ENCODE peak calls at places on chromosomes 5 and 9, in eight cellular contexts. One of them, this sample, is unnamed.

GRCh38 chr5:161058751-161059150 is 206.7 kb upstream of the ATP10B start:
- DNase-seq in astrocyte: peak
- DNase-seq in HCT116: no peak
- DNase-seq in choroid plexus epithelial cell: no peak
- DNase-seq in heart left ventricle: no peak
- DNase-seq in adipocyte: no peak
- DNase-seq in stimulated activated CD4-positive, alpha-beta T cell treated with anti-CD3 and anti-CD28 coated beads, TNF-alpha, amount 100 ng/mL, for 4 hours: no peak
- DNase-seq in left ventricle myocardium superior: no peak
- DNase-seq in this sample: no peak

GRCh38 chr9:22044583-22044982 is 35.5 kb upstream of the CDKN2B start:
- DNase-seq in HCT116: no peak
- DNase-seq in astrocyte: peak
- DNase-seq in left ventricle myocardium superior: no peak
- DNase-seq in stimulated activated CD4-positive, alpha-beta T cell treated with anti-CD3 and anti-CD28 coated beads, TNF-alpha, amount 100 ng/mL, for 4 hours: no peak
- DNase-seq in adipocyte: peak
- DNase-seq in choroid plexus epithelial cell: peak
- DNase-seq in heart left ventricle: no peak
- DNase-seq in this sample: no peak

GRCh38 chr9:107481035-107481434 is 8.5 kb downstream of the KLF4 start:
- DNase-seq in choroid plexus epithelial cell: peak
- DNase-seq in HCT116: no peak
- DNase-seq in astrocyte: no peak
- DNase-seq in left ventricle myocardium superior: no peak
- DNase-seq in adipocyte: peak
- DNase-seq in stimulated activated CD4-positive, alpha-beta T cell treated with anti-CD3 and anti-CD28 coated beads, TNF-alpha, amount 100 ng/mL, for 4 hours: no peak
- DNase-seq in heart left ventricle: no peak
- DNase-seq in this sample: no peak

GRCh38 chr9:14096182-14096922 is 217.6 kb downstream of the NFIB start:
- DNase-seq in astrocyte: peak
- DNase-seq in choroid plexus epithelial cell: peak
- DNase-seq in heart left ventricle: peak
- DNase-seq in left ventricle myocardium superior: no peak
- DNase-seq in HCT116: no peak
- DNase-seq in stimulated activated CD4-positive, alpha-beta T cell treated with anti-CD3 and anti-CD28 coated beads, TNF-alpha, amount 100 ng/mL, for 4 hours: no peak
- DNase-seq in adipocyte: peak
- DNase-seq in this sample: no peak

GRCh38 chr9:76803083-76803482 is 38.8 kb downstream of the PCA3 start:
- DNase-seq in astrocyte: no peak
- DNase-seq in stimulated activated CD4-positive, alpha-beta T cell treated with anti-CD3 and anti-CD28 coated beads, TNF-alpha, amount 100 ng/mL, for 4 hours: no peak
- DNase-seq in adipocyte: no peak
- DNase-seq in HCT116: no peak
- DNase-seq in heart left ventricle: no peak
- DNase-seq in choroid plexus epithelial cell: no peak
- DNase-seq in left ventricle myocardium superior: no peak
- DNase-seq in this sample: no peak

GRCh38 chr9:98108540-98109031 is 10.4 kb downstream of the TRIM14 start:
- DNase-seq in heart left ventricle: no peak
- DNase-seq in astrocyte: no peak
- DNase-seq in stimulated activated CD4-positive, alpha-beta T cell treated with anti-CD3 and anti-CD28 coated beads, TNF-alpha, amount 100 ng/mL, for 4 hours: no peak
- DNase-seq in adipocyte: no peak
- DNase-seq in choroid plexus epithelial cell: no peak
- DNase-seq in HCT116: no peak
- DNase-seq in left ventricle myocardium superior: no peak
- DNase-seq in this sample: no peak

GRCh38 chr5:149227168-149227826 is 44.4 kb upstream of the AFAP1L1 start:
- DNase-seq in astrocyte: peak
- DNase-seq in adipocyte: peak
- DNase-seq in heart left ventricle: no peak
- DNase-seq in left ventricle myocardium superior: no peak
- DNase-seq in stimulated activated CD4-positive, alpha-beta T cell treated with anti-CD3 and anti-CD28 coated beads, TNF-alpha, amount 100 ng/mL, for 4 hours: no peak
- DNase-seq in HCT116: peak
- DNase-seq in choroid plexus epithelial cell: peak
- DNase-seq in this sample: no peak

GRCh38 chr5:149030392-149030791 is 32.5 kb downstream of the SH3TC2 start:
- DNase-seq in HCT116: no peak
- DNase-seq in choroid plexus epithelial cell: peak
- DNase-seq in astrocyte: peak
- DNase-seq in heart left ventricle: no peak
- DNase-seq in adipocyte: peak
- DNase-seq in stimulated activated CD4-positive, alpha-beta T cell treated with anti-CD3 and anti-CD28 coated beads, TNF-alpha, amount 100 ng/mL, for 4 hours: no peak
- DNase-seq in left ventricle myocardium superior: no peak
- DNase-seq in this sample: no peak

GRCh38 chr9:135075234-135076142 is 12.0 kb upstream of the OLFM1 start:
- DNase-seq in left ventricle myocardium superior: peak
- DNase-seq in adipocyte: no peak
- DNase-seq in astrocyte: no peak
- DNase-seq in choroid plexus epithelial cell: no peak
- DNase-seq in HCT116: no peak
- DNase-seq in stimulated activated CD4-positive, alpha-beta T cell treated with anti-CD3 and anti-CD28 coated beads, TNF-alpha, amount 100 ng/mL, for 4 hours: no peak
- DNase-seq in heart left ventricle: peak
- DNase-seq in this sample: peak

GRCh38 chr9:33734911-33735310 is 60.5 kb upstream of the PRSS3 start:
- DNase-seq in adipocyte: no peak
- DNase-seq in stimulated activated CD4-positive, alpha-beta T cell treated with anti-CD3 and anti-CD28 coated beads, TNF-alpha, amount 100 ng/mL, for 4 hours: no peak
- DNase-seq in choroid plexus epithelial cell: no peak
- DNase-seq in astrocyte: no peak
- DNase-seq in left ventricle myocardium superior: no peak
- DNase-seq in heart left ventricle: no peak
- DNase-seq in HCT116: no peak
- DNase-seq in this sample: no peak

GRCh38 chr9:2291980-2292704 is 277.0 kb downstream of the SMARCA2 start:
- DNase-seq in heart left ventricle: no peak
- DNase-seq in HCT116: no peak
- DNase-seq in choroid plexus epithelial cell: peak
- DNase-seq in stimulated activated CD4-positive, alpha-beta T cell treated with anti-CD3 and anti-CD28 coated beads, TNF-alpha, amount 100 ng/mL, for 4 hours: no peak
- DNase-seq in astrocyte: peak
- DNase-seq in left ventricle myocardium superior: no peak
- DNase-seq in adipocyte: peak
- DNase-seq in this sample: no peak

GRCh38 chr9:100350188-100350587 is 2.6 kb downstream of the TEX10 start:
- DNase-seq in adipocyte: peak
- DNase-seq in astrocyte: no peak
- DNase-seq in heart left ventricle: no peak
- DNase-seq in choroid plexus epithelial cell: peak
- DNase-seq in HCT116: no peak
- DNase-seq in stimulated activated CD4-positive, alpha-beta T cell treated with anti-CD3 and anti-CD28 coated beads, TNF-alpha, amount 100 ng/mL, for 4 hours: no peak
- DNase-seq in left ventricle myocardium superior: no peak
- DNase-seq in this sample: no peak

GRCh38 chr5:142360051-142360498 is 35.3 kb upstream of the SPRY4 start:
- DNase-seq in left ventricle myocardium superior: no peak
- DNase-seq in stimulated activated CD4-positive, alpha-beta T cell treated with anti-CD3 and anti-CD28 coated beads, TNF-alpha, amount 100 ng/mL, for 4 hours: no peak
- DNase-seq in astrocyte: no peak
- DNase-seq in heart left ventricle: no peak
- DNase-seq in adipocyte: no peak
- DNase-seq in HCT116: no peak
- DNase-seq in choroid plexus epithelial cell: no peak
- DNase-seq in this sample: no peak

GRCh38 chr5:2892601-2893000 is 141.1 kb upstream of the IRX2 start:
- DNase-seq in HCT116: no peak
- DNase-seq in stimulated activated CD4-positive, alpha-beta T cell treated with anti-CD3 and anti-CD28 coated beads, TNF-alpha, amount 100 ng/mL, for 4 hours: no peak
- DNase-seq in choroid plexus epithelial cell: no peak
- DNase-seq in heart left ventricle: no peak
- DNase-seq in astrocyte: no peak
- DNase-seq in adipocyte: no peak
- DNase-seq in left ventricle myocardium superior: no peak
- DNase-seq in this sample: peak

GRCh38 chr5:165996484-165996883 is 2295.0 kb upstream of the WWC1 start:
- DNase-seq in adipocyte: no peak
- DNase-seq in choroid plexus epithelial cell: peak
- DNase-seq in HCT116: no peak
- DNase-seq in left ventricle myocardium superior: no peak
- DNase-seq in heart left ventricle: no peak
- DNase-seq in stimulated activated CD4-positive, alpha-beta T cell treated with anti-CD3 and anti-CD28 coated beads, TNF-alpha, amount 100 ng/mL, for 4 hours: no peak
- DNase-seq in astrocyte: no peak
- DNase-seq in this sample: no peak

GRCh38 chr5:95853490-95853889 is 31.0 kb upstream of the GLRX start:
- DNase-seq in HCT116: no peak
- DNase-seq in heart left ventricle: no peak
- DNase-seq in astrocyte: no peak
- DNase-seq in left ventricle myocardium superior: no peak
- DNase-seq in stimulated activated CD4-positive, alpha-beta T cell treated with anti-CD3 and anti-CD28 coated beads, TNF-alpha, amount 100 ng/mL, for 4 hours: no peak
- DNase-seq in choroid plexus epithelial cell: no peak
- DNase-seq in adipocyte: no peak
- DNase-seq in this sample: no peak

GRCh38 chr5:93599427-93600146 is 16.6 kb downstream of the NR2F1 start:
- DNase-seq in left ventricle myocardium superior: no peak
- DNase-seq in stimulated activated CD4-positive, alpha-beta T cell treated with anti-CD3 and anti-CD28 coated beads, TNF-alpha, amount 100 ng/mL, for 4 hours: no peak
- DNase-seq in choroid plexus epithelial cell: peak
- DNase-seq in heart left ventricle: no peak
- DNase-seq in HCT116: no peak
- DNase-seq in adipocyte: no peak
- DNase-seq in astrocyte: peak
- DNase-seq in this sample: no peak

GRCh38 chr9:81396528-81396927 is 292.8 kb downstream of the TLE1 start:
- DNase-seq in HCT116: no peak
- DNase-seq in stimulated activated CD4-positive, alpha-beta T cell treated with anti-CD3 and anti-CD28 coated beads, TNF-alpha, amount 100 ng/mL, for 4 hours: no peak
- DNase-seq in heart left ventricle: no peak
- DNase-seq in adipocyte: no peak
- DNase-seq in choroid plexus epithelial cell: no peak
- DNase-seq in astrocyte: no peak
- DNase-seq in left ventricle myocardium superior: no peak
- DNase-seq in this sample: no peak

GRCh38 chr9:109574061-109574882 is 76.2 kb upstream of the PTPN3 start:
- DNase-seq in astrocyte: peak
- DNase-seq in stimulated activated CD4-positive, alpha-beta T cell treated with anti-CD3 and anti-CD28 coated beads, TNF-alpha, amount 100 ng/mL, for 4 hours: no peak
- DNase-seq in choroid plexus epithelial cell: peak
- DNase-seq in adipocyte: peak
- DNase-seq in left ventricle myocardium superior: no peak
- DNase-seq in HCT116: peak
- DNase-seq in heart left ventricle: peak
- DNase-seq in this sample: peak

GRCh38 chr5:142422426-142422825 is 97.6 kb upstream of the SPRY4 start:
- DNase-seq in heart left ventricle: no peak
- DNase-seq in astrocyte: peak
- DNase-seq in adipocyte: peak
- DNase-seq in left ventricle myocardium superior: no peak
- DNase-seq in HCT116: no peak
- DNase-seq in stimulated activated CD4-positive, alpha-beta T cell treated with anti-CD3 and anti-CD28 coated beads, TNF-alpha, amount 100 ng/mL, for 4 hours: no peak
- DNase-seq in choroid plexus epithelial cell: peak
- DNase-seq in this sample: no peak

GRCh38 chr5:132469380-132470372 is 20.9 kb downstream of the IRF1 start:
- DNase-seq in heart left ventricle: no peak
- DNase-seq in adipocyte: peak
- DNase-seq in HCT116: no peak
- DNase-seq in left ventricle myocardium superior: no peak
- DNase-seq in astrocyte: no peak
- DNase-seq in choroid plexus epithelial cell: peak
- DNase-seq in stimulated activated CD4-positive, alpha-beta T cell treated with anti-CD3 and anti-CD28 coated beads, TNF-alpha, amount 100 ng/mL, for 4 hours: no peak
- DNase-seq in this sample: no peak

GRCh38 chr5:54942064-54942778 is 43.2 kb downstream of the ESM1 start:
- DNase-seq in left ventricle myocardium superior: no peak
- DNase-seq in heart left ventricle: no peak
- DNase-seq in astrocyte: no peak
- DNase-seq in stimulated activated CD4-positive, alpha-beta T cell treated with anti-CD3 and anti-CD28 coated beads, TNF-alpha, amount 100 ng/mL, for 4 hours: no peak
- DNase-seq in HCT116: no peak
- DNase-seq in choroid plexus epithelial cell: peak
- DNase-seq in adipocyte: no peak
- DNase-seq in this sample: no peak

GRCh38 chr9:129570450-129571297 is 50.2 kb downstream of the C9orf50 start:
- DNase-seq in left ventricle myocardium superior: peak
- DNase-seq in astrocyte: peak
- DNase-seq in adipocyte: peak
- DNase-seq in stimulated activated CD4-positive, alpha-beta T cell treated with anti-CD3 and anti-CD28 coated beads, TNF-alpha, amount 100 ng/mL, for 4 hours: no peak
- DNase-seq in choroid plexus epithelial cell: peak
- DNase-seq in heart left ventricle: peak
- DNase-seq in HCT116: peak
- DNase-seq in this sample: no peak

GRCh38 chr5:38070304-38070703 is 188.1 kb upstream of the EGFLAM start:
- DNase-seq in adipocyte: no peak
- DNase-seq in stimulated activated CD4-positive, alpha-beta T cell treated with anti-CD3 and anti-CD28 coated beads, TNF-alpha, amount 100 ng/mL, for 4 hours: no peak
- DNase-seq in heart left ventricle: no peak
- DNase-seq in astrocyte: no peak
- DNase-seq in HCT116: no peak
- DNase-seq in choroid plexus epithelial cell: no peak
- DNase-seq in left ventricle myocardium superior: no peak
- DNase-seq in this sample: no peak

GRCh38 chr5:63233906-63234305 is 655.3 kb downstream of the LRRC70 start:
- DNase-seq in heart left ventricle: no peak
- DNase-seq in adipocyte: no peak
- DNase-seq in astrocyte: peak
- DNase-seq in stimulated activated CD4-positive, alpha-beta T cell treated with anti-CD3 and anti-CD28 coated beads, TNF-alpha, amount 100 ng/mL, for 4 hours: no peak
- DNase-seq in choroid plexus epithelial cell: peak
- DNase-seq in HCT116: no peak
- DNase-seq in left ventricle myocardium superior: no peak
- DNase-seq in this sample: no peak

GRCh38 chr5:164980480-164980879 is 1475.1 kb downstream of the MAT2B start:
- DNase-seq in stimulated activated CD4-positive, alpha-beta T cell treated with anti-CD3 and anti-CD28 coated beads, TNF-alpha, amount 100 ng/mL, for 4 hours: no peak
- DNase-seq in HCT116: no peak
- DNase-seq in left ventricle myocardium superior: no peak
- DNase-seq in adipocyte: no peak
- DNase-seq in choroid plexus epithelial cell: no peak
- DNase-seq in heart left ventricle: no peak
- DNase-seq in astrocyte: no peak
- DNase-seq in this sample: no peak

GRCh38 chr5:139646912-139647391 is 1.2 kb upstream of the CXXC5 start:
- DNase-seq in left ventricle myocardium superior: peak
- DNase-seq in choroid plexus epithelial cell: no peak
- DNase-seq in HCT116: no peak
- DNase-seq in adipocyte: no peak
- DNase-seq in heart left ventricle: no peak
- DNase-seq in stimulated activated CD4-positive, alpha-beta T cell treated with anti-CD3 and anti-CD28 coated beads, TNF-alpha, amount 100 ng/mL, for 4 hours: no peak
- DNase-seq in astrocyte: no peak
- DNase-seq in this sample: no peak

GRCh38 chr5:150241298-150242225 is 48.0 kb downstream of the CAMK2A start:
- DNase-seq in heart left ventricle: no peak
- DNase-seq in left ventricle myocardium superior: no peak
- DNase-seq in HCT116: no peak
- DNase-seq in adipocyte: no peak
- DNase-seq in stimulated activated CD4-positive, alpha-beta T cell treated with anti-CD3 and anti-CD28 coated beads, TNF-alpha, amount 100 ng/mL, for 4 hours: no peak
- DNase-seq in choroid plexus epithelial cell: no peak
- DNase-seq in astrocyte: no peak
- DNase-seq in this sample: no peak

GRCh38 chr5:165805756-165806155 is 2300.3 kb downstream of the MAT2B start:
- DNase-seq in HCT116: no peak
- DNase-seq in left ventricle myocardium superior: no peak
- DNase-seq in stimulated activated CD4-positive, alpha-beta T cell treated with anti-CD3 and anti-CD28 coated beads, TNF-alpha, amount 100 ng/mL, for 4 hours: no peak
- DNase-seq in heart left ventricle: no peak
- DNase-seq in choroid plexus epithelial cell: no peak
- DNase-seq in adipocyte: no peak
- DNase-seq in astrocyte: no peak
- DNase-seq in this sample: no peak

This sample was measured in ureter.